ENCODE peak calls at places on chromosome 2, in six cellular contexts. One of them, this sample, is unnamed.

GRCh38 chr2:97870396-97870843 is 125.3 kb downstream of the TMEM131 start:
- DNase-seq in GM23338: no peak
- DNase-seq in endothelial cell of umbilical vein: peak
- DNase-seq in hepatocyte: peak
- DNase-seq in HCT116: peak
- DNase-seq in K562: peak
- DNase-seq in this sample: peak

GRCh38 chr2:66753247-66754019 is 318.5 kb downstream of the MEIS1 start:
- DNase-seq in HCT116: no peak
- DNase-seq in K562: no peak
- DNase-seq in hepatocyte: no peak
- DNase-seq in GM23338: no peak
- DNase-seq in endothelial cell of umbilical vein: no peak
- DNase-seq in this sample: no peak

GRCh38 chr2:65374555-65374954 is 57.8 kb downstream of the SPRED2 start:
- DNase-seq in K562: no peak
- DNase-seq in hepatocyte: no peak
- DNase-seq in endothelial cell of umbilical vein: no peak
- DNase-seq in GM23338: no peak
- DNase-seq in HCT116: no peak
- DNase-seq in this sample: no peak

GRCh38 chr2:237234268-237234667 is 148.6 kb downstream of the COPS8 start:
- DNase-seq in hepatocyte: peak
- DNase-seq in K562: no peak
- DNase-seq in endothelial cell of umbilical vein: no peak
- DNase-seq in GM23338: no peak
- DNase-seq in HCT116: no peak
- DNase-seq in this sample: no peak

GRCh38 chr2:234986866-234987720 is 35.3 kb downstream of the SH3BP4 start:
- DNase-seq in GM23338: no peak
- DNase-seq in endothelial cell of umbilical vein: no peak
- DNase-seq in HCT116: no peak
- DNase-seq in hepatocyte: no peak
- DNase-seq in K562: no peak
- DNase-seq in this sample: no peak

GRCh38 chr2:26838121-26838906 is 9.6 kb upstream of the DPYSL5 start:
- DNase-seq in GM23338: peak
- DNase-seq in HCT116: no peak
- DNase-seq in hepatocyte: peak
- DNase-seq in K562: no peak
- DNase-seq in endothelial cell of umbilical vein: peak
- DNase-seq in this sample: no peak

GRCh38 chr2:98761267-98761781 is 30.4 kb upstream of the MGAT4A start:
- DNase-seq in hepatocyte: no peak
- DNase-seq in K562: no peak
- DNase-seq in endothelial cell of umbilical vein: peak
- DNase-seq in HCT116: no peak
- DNase-seq in GM23338: peak
- DNase-seq in this sample: no peak

GRCh38 chr2:67394734-67395133 is 2.4 kb upstream of the ETAA1 start:
- DNase-seq in GM23338: no peak
- DNase-seq in HCT116: no peak
- DNase-seq in K562: no peak
- DNase-seq in hepatocyte: no peak
- DNase-seq in endothelial cell of umbilical vein: peak
- DNase-seq in this sample: peak

GRCh38 chr2:199484927-199485326 is 27.2 kb upstream of the SATB2 start:
- DNase-seq in K562: no peak
- DNase-seq in HCT116: no peak
- DNase-seq in hepatocyte: no peak
- DNase-seq in GM23338: peak
- DNase-seq in endothelial cell of umbilical vein: no peak
- DNase-seq in this sample: no peak

GRCh38 chr2:128371648-128372345 is 53.1 kb upstream of the HS6ST1 start:
- DNase-seq in K562: no peak
- DNase-seq in hepatocyte: no peak
- DNase-seq in HCT116: no peak
- DNase-seq in endothelial cell of umbilical vein: no peak
- DNase-seq in GM23338: no peak
- DNase-seq in this sample: no peak

GRCh38 chr2:23669413-23670244 is 257.3 kb downstream of the ATAD2B start:
- DNase-seq in GM23338: no peak
- DNase-seq in endothelial cell of umbilical vein: no peak
- DNase-seq in K562: no peak
- DNase-seq in HCT116: no peak
- DNase-seq in hepatocyte: peak
- DNase-seq in this sample: no peak

GRCh38 chr2:179049546-179050311 is at the start of gene CCDC141:
- DNase-seq in hepatocyte: peak
- DNase-seq in K562: no peak
- DNase-seq in HCT116: no peak
- DNase-seq in GM23338: no peak
- DNase-seq in endothelial cell of umbilical vein: no peak
- DNase-seq in this sample: no peak

GRCh38 chr2:195359043-195359735 is 297.8 kb upstream of the SLC39A10 start:
- DNase-seq in GM23338: no peak
- DNase-seq in hepatocyte: no peak
- DNase-seq in HCT116: no peak
- DNase-seq in K562: no peak
- DNase-seq in endothelial cell of umbilical vein: no peak
- DNase-seq in this sample: no peak

GRCh38 chr2:195367713-195368529 is 289.1 kb upstream of the SLC39A10 start:
- DNase-seq in hepatocyte: no peak
- DNase-seq in GM23338: no peak
- DNase-seq in K562: no peak
- DNase-seq in endothelial cell of umbilical vein: no peak
- DNase-seq in HCT116: no peak
- DNase-seq in this sample: no peak

GRCh38 chr2:195360242-195360641 is 296.8 kb upstream of the SLC39A10 start:
- DNase-seq in GM23338: no peak
- DNase-seq in HCT116: no peak
- DNase-seq in hepatocyte: no peak
- DNase-seq in endothelial cell of umbilical vein: no peak
- DNase-seq in K562: no peak
- DNase-seq in this sample: no peak

GRCh38 chr2:195364015-195364965 is 292.7 kb upstream of the SLC39A10 start:
- DNase-seq in K562: no peak
- DNase-seq in HCT116: no peak
- DNase-seq in endothelial cell of umbilical vein: peak
- DNase-seq in hepatocyte: no peak
- DNase-seq in GM23338: no peak
- DNase-seq in this sample: no peak

GRCh38 chr2:195363496-195363895 is 293.5 kb upstream of the SLC39A10 start:
- DNase-seq in HCT116: no peak
- DNase-seq in GM23338: no peak
- DNase-seq in K562: no peak
- DNase-seq in hepatocyte: no peak
- DNase-seq in endothelial cell of umbilical vein: no peak
- DNase-seq in this sample: no peak
- H3K4me2 ChIP-seq in HCT116: peak
- H3K4me2 ChIP-seq in GM23338: no peak
- H3K4me2 ChIP-seq in K562: no peak
- H3K4me2 ChIP-seq in hepatocyte: no peak
- H3K4me2 ChIP-seq in endothelial cell of umbilical vein: peak
- H3K4me2 ChIP-seq in this sample: peak

GRCh38 chr2:189096769-189097447 is 82.7 kb downstream of the COL5A2 start:
- DNase-seq in endothelial cell of umbilical vein: peak
- DNase-seq in K562: no peak
- DNase-seq in GM23338: no peak
- DNase-seq in HCT116: peak
- DNase-seq in hepatocyte: peak
- DNase-seq in this sample: peak
- H3K4me2 ChIP-seq in endothelial cell of umbilical vein: peak
- H3K4me2 ChIP-seq in K562: no peak
- H3K4me2 ChIP-seq in GM23338: no peak
- H3K4me2 ChIP-seq in HCT116: peak
- H3K4me2 ChIP-seq in hepatocyte: no peak
- H3K4me2 ChIP-seq in this sample: no peak

DNA sequence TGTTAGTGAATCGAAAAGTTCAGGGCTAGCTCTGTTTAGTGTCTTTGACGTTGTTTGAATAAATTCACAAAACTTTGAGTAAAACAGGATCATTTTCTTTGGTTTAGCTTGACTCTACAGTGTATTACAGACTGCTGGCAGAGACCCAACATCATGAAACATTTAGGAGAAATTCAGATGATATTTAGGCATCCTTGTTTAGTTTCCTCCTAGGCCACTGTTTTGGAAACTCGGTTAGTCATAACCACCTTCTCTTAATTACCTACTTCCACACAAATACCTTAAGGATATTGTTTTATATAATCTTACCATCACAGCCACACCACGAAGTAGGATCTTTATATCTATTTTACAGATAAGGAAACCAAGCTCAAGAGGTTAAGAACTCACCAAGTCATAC is 7.8 kb downstream of the LIMS1 start:
- DNase-seq in hepatocyte: no peak
- DNase-seq in K562: no peak
- DNase-seq in HCT116: no peak
- DNase-seq in GM23338: no peak
- DNase-seq in endothelial cell of umbilical vein: no peak
- DNase-seq in this sample: no peak
- H3K4me2 ChIP-seq in hepatocyte: peak
- H3K4me2 ChIP-seq in K562: no peak
- H3K4me2 ChIP-seq in HCT116: no peak
- H3K4me2 ChIP-seq in GM23338: no peak
- H3K4me2 ChIP-seq in endothelial cell of umbilical vein: peak
- H3K4me2 ChIP-seq in this sample: no peak

GRCh38 chr2:109437325-109438090 is 176.3 kb downstream of the SEPTIN10 start:
- DNase-seq in hepatocyte: no peak
- DNase-seq in GM23338: no peak
- DNase-seq in endothelial cell of umbilical vein: no peak
- DNase-seq in K562: no peak
- DNase-seq in HCT116: no peak
- DNase-seq in this sample: no peak

GRCh38 chr2:109436635-109437225 is 177.0 kb downstream of the SEPTIN10 start:
- DNase-seq in hepatocyte: no peak
- DNase-seq in endothelial cell of umbilical vein: no peak
- DNase-seq in GM23338: no peak
- DNase-seq in HCT116: no peak
- DNase-seq in K562: no peak
- DNase-seq in this sample: no peak

GRCh38 chr2:109434351-109434750 is 179.4 kb downstream of the SEPTIN10 start:
- DNase-seq in hepatocyte: peak
- DNase-seq in GM23338: no peak
- DNase-seq in endothelial cell of umbilical vein: no peak
- DNase-seq in K562: no peak
- DNase-seq in HCT116: no peak
- DNase-seq in this sample: no peak

GRCh38 chr2:109435066-109435690 is 178.6 kb downstream of the SEPTIN10 start:
- DNase-seq in HCT116: no peak
- DNase-seq in hepatocyte: no peak
- DNase-seq in endothelial cell of umbilical vein: no peak
- DNase-seq in K562: no peak
- DNase-seq in GM23338: no peak
- DNase-seq in this sample: no peak

GRCh38 chr2:109435866-109436634 is 177.7 kb downstream of the SEPTIN10 start:
- DNase-seq in endothelial cell of umbilical vein: no peak
- DNase-seq in hepatocyte: no peak
- DNase-seq in HCT116: no peak
- DNase-seq in GM23338: no peak
- DNase-seq in K562: no peak
- DNase-seq in this sample: no peak
- H3K4me2 ChIP-seq in endothelial cell of umbilical vein: no peak
- H3K4me2 ChIP-seq in hepatocyte: no peak
- H3K4me2 ChIP-seq in HCT116: no peak
- H3K4me2 ChIP-seq in GM23338: no peak
- H3K4me2 ChIP-seq in K562: no peak
- H3K4me2 ChIP-seq in this sample: no peak

This sample was measured in PC-9.